ENCODE peak calls at places on chromosome 5, in seven cellular contexts. V is K562, E is SK-N-SH, M is H1, C is GM12878, J is GM12892, X is HepG2. F is an unnamed sample.

GRCh38 chr5:133341915-133342710 is 270.2 kb downstream of the FSTL4 start:
- DNase-seq in C (no peak), E (peak), J (no peak), V (no peak), M (no peak), X (no peak), F (no peak)

GRCh38 chr5:6950250-6950649 is 237.0 kb downstream of the TENT4A start:
- DNase-seq in C (no peak), E (no peak), J (no peak), M (no peak), V (no peak), X (no peak), F (no peak)

GRCh38 chr5:8213701-8214240 is 344.8 kb downstream of the MTRR start:
- DNase-seq in M (no peak), X (no peak), C (no peak), J (no peak), E (no peak), V (no peak), F (no peak)

GRCh38 chr5:173941102-173941501 is 47.9 kb upstream of the C5orf47 start:
- DNase-seq in X (no peak), M (no peak), E (no peak), J (no peak), V (no peak), C (no peak), F (no peak)

GRCh38 chr5:96026334-96027065 is 64.8 kb upstream of the ELL2 start:
- DNase-seq in E (no peak), X (no peak), V (no peak), C (no peak), J (no peak), M (no peak), F (no peak)

GRCh38 chr5:14587143-14587542 is 5.6 kb downstream of the OTULINL start:
- DNase-seq in J (no peak), X (no peak), M (no peak), E (no peak), C (no peak), V (no peak), F (no peak)

GRCh38 chr5:92778261-92778660 is 802.8 kb downstream of the NR2F1-AS1 start:
- DNase-seq in M (no peak), E (no peak), V (no peak), X (no peak), J (no peak), C (no peak), F (no peak)

GRCh38 chr5:62538017-62538942 is 40.3 kb upstream of the LRRC70 start:
- DNase-seq in C (peak), X (peak), E (no peak), M (no peak), V (peak), J (no peak), F (no peak)

GRCh38 chr5:154757647-154758406 is 2.6 kb downstream of the LARP1 start:
- DNase-seq in J (no peak), V (no peak), X (no peak), C (no peak), M (no peak), E (no peak), F (no peak)

GRCh38 chr5:24388448-24388847 is 256.3 kb downstream of the CDH10 start:
- DNase-seq in J (no peak), C (no peak), X (peak), V (no peak), E (no peak), M (no peak), F (no peak)

GRCh38 chr5:88150747-88151146 is 117.9 kb downstream of the TMEM161B start:
- DNase-seq in V (no peak), C (no peak), M (no peak), X (no peak), E (no peak), J (no peak), F (no peak)

GRCh38 chr5:126335871-126336270 is 87.3 kb upstream of the GRAMD2B start:
- DNase-seq in M (no peak), C (no peak), E (no peak), J (no peak), V (no peak), X (no peak), F (no peak)

GRCh38 chr5:10063997-10064396 is 185.7 kb downstream of the ATPSCKMT start:
- DNase-seq in E (no peak), X (no peak), M (no peak), J (no peak), V (no peak), C (no peak), F (no peak)

DNA sequence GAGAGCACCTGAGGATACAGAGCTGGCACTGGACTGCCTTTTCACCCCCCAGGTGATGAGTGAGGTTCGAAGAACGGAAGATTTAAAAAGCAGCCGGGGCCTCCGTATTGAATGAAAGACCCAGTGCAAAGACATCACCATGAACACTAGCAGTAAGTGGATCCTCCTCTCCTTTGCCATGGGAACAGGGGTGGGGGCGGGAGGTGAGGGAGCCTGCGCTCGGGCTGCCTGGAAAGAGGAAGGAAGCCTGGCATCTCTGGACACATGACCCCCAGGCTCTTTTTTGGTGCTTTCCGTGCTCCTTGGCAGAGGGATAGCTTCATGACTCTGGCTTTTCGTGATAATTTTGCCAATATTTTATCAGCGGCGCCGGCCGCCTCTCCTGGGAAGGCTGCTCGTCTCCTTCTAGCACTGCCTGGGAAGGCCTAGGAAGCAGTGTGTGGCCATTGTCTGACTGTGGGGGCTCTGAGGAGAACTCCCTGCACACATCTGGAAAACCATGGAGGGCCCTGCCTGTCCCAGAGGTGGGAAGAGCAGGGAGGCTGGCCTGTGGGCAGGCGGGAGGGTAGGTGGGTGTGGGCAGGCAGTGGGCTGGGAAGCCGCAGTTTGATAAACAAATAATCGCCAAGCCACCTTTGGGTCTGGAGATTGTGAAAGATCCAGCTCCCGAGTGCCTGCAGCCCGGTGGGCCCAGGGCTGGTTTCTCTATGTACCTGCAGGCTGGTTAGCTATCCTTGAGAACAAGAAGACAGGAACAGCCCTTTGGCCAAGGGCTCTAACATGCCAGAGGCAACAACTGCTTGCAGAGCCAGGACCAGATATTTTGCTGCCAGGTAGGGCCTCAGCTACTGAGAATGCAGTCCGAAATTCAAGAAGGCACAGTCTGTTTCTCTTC is 911 bp downstream of the ABLIM3 start:
- DNase-seq in V (no peak), X (no peak), M (no peak), E (peak), J (no peak), C (no peak), F (no peak)
- TF ChIP-seq POLR2AphosphoS5 in V (no peak), X (no peak), M (no peak), E (no peak), J (no peak), C (no peak), F (no peak)

GRCh38 chr5:180090098-180090768 is 18.7 kb upstream of the RNF130 start:
- DNase-seq in V (peak), E (peak), J (no peak), C (no peak), M (peak), X (peak), F (no peak)
- TF ChIP-seq TAF1 in V (no peak), E (peak), J (no peak), C (no peak), M (peak), X (no peak), F (no peak)

DNA sequence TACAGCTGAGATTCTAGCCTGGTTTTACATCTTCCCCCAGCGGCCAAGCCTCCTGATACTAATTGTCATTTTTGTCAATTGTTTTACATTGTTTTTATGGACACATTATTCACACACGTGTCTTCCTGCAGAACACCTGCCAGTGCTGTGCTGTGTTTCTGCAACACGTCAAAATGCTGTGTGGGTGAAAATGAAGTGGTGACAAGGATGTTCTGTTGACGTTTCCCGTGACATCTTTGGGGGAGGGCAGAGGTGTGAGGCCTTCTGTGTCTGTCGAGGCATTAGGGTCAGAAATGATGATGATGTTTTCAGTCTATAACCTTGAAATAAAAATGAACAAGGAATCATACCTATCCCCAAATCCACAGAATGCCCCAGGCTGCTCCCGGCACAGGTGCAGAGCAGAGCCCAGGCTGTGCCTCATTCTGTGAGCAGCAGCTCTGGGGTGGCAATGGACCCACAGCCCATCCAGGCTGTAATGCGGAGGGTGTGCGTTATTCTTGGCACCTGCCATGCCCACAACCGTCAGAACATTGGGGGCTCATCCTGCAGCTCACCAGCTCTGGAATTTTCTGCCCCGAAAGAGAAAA is 23.6 kb upstream of the CEP72 start:
- DNase-seq in C (no peak), V (no peak), E (no peak), M (no peak), J (no peak), X (no peak), F (no peak)
- TF ChIP-seq POLR2AphosphoS5 in C (no peak), V (no peak), E (no peak), M (no peak), J (no peak), X (no peak), F (no peak)

GRCh38 chr5:112479418-112479817 is 60.3 kb upstream of the EPB41L4A start:
- DNase-seq in V (no peak), J (no peak), M (no peak), C (no peak), X (no peak), E (no peak), F (no peak)

GRCh38 chr5:112480501-112480900 is 61.4 kb upstream of the EPB41L4A start:
- DNase-seq in J (no peak), V (no peak), M (no peak), X (no peak), E (no peak), C (no peak), F (no peak)

GRCh38 chr5:112485802-112486427 is 66.8 kb upstream of the EPB41L4A start:
- DNase-seq in C (no peak), X (peak), M (no peak), J (no peak), V (no peak), E (no peak), F (no peak)

DNA sequence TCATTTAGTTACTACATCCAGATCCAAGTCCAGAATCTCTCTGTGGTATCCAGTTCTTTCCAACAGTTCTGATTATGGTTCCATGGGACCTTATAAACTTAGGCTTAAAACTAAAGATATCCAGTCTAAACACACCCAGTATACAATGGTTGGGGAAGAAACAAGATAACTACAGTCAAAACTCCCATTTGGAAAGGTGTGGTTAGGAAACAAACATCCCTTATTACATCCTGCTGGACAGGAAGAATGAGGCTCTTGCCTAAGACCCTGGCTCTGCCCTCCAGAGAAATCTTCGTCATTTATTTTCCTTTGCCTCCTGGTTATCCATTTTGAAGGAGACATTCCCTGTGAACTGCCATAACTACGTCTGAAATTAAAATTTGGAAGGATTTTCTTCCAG is 64.6 kb upstream of the EPB41L4A start:
- DNase-seq in M (no peak), X (no peak), J (no peak), C (no peak), E (no peak), V (no peak), F (no peak)
- TF ChIP-seq TAF1 in M (no peak), X (no peak), J (no peak), C (no peak), E (no peak), V (no peak), F (no peak)

GRCh38 chr5:1489754-1490153 is 34.0 kb downstream of the LPCAT1 start:
- DNase-seq in V (no peak), M (no peak), C (no peak), J (no peak), X (no peak), E (no peak), F (no peak)

GRCh38 chr5:1486271-1486670 is 37.5 kb downstream of the LPCAT1 start:
- DNase-seq in C (no peak), E (no peak), X (no peak), M (no peak), V (no peak), J (no peak), F (no peak)

GRCh38 chr5:1487079-1487764 is 36.5 kb downstream of the LPCAT1 start:
- DNase-seq in J (no peak), X (no peak), E (no peak), C (no peak), V (no peak), M (no peak), F (no peak)

GRCh38 chr5:1490360-1490759 is 33.4 kb downstream of the LPCAT1 start:
- DNase-seq in J (no peak), C (no peak), X (no peak), E (no peak), V (no peak), M (no peak), F (no peak)

DNA sequence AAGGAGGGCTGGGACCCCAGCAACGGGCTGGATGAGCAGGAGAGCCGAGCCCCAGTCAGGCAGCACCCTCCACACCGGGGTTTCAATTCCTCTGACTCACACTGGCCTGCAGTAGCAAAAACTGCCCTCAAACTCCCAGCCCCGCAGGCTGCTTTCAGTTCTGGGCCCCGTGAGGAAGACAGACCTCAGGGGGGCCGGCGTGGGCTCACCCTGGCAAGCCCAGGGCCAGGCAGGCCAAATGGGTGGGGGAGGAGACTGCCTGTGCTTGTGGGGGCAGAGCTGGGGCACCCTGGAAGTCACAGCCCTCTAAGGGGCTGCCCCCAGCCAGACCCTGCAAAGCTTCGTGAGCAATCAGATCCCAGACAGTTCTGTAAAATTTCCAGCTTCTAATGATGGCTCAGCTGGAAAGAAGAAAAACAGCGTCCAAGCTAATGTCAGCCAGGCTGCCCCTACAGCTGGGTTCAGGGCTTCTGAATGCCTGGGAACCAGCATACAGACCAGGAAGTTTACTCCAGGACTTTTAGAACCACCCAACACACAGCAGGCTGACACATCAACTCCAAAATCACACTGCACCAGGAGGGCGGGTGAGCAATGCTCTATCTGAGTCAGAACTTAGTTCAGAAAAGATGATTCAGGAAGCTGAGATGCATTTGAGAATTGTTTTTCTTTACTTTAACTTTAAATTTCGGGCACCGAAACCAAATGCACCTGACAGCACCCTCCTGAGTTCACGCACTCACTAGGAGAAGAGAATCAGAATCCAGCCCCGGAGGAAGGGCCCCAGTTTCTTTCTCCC is 34.7 kb downstream of the LPCAT1 start:
- DNase-seq in M (no peak), J (peak), X (no peak), C (peak), V (no peak), E (no peak), F (peak)
- TF ChIP-seq POLR2AphosphoS5 in M (no peak), J (peak), X (no peak), C (peak), V (no peak), E (no peak), F (peak)

DNA sequence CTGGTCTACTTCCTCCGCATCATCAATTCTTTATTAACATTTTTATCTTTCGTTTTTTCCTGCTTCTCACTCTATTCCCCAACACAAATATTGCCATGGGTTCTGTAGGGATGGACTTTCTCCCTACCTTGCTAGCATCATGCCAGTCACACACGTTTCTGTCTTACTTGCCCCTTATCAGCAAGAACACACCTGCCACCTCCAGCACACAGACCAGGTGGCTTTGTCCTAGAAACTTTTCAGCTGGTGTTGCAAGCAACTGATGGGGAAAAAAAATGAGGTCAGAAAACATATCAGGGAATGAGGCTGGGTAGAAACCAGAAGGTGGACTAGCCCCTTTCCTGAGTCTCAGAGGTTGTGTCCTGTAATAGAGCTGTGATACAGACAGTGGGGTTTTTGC is 5.8 kb downstream of the SH3RF2 start:
- DNase-seq in M (no peak), J (no peak), E (no peak), V (no peak), X (no peak), C (no peak), F (no peak)
- TF ChIP-seq TAF1 in M (no peak), J (no peak), E (no peak), V (no peak), X (no peak), C (no peak), F (no peak)

DNA sequence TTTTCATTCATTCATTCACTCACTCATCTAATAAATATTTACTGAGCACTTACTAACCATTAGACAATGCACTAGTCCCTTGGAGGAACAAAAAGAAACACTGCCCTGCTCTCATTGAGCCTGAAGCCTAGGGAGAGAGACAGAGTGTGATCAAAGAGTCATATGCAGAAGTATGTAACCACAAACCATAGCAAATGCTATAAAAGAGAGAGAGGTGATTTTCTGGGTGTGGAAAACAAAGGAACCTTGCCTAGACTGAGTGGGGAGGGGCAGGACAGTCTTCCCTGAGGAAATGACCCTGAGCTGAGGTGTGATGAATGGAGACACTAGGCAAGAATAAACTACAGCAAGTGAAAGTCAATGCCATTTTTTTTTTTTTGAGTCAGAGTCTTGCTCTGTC is 10.8 kb upstream of the ADRA1B start:
- DNase-seq in C (no peak), X (no peak), M (no peak), V (no peak), J (no peak), E (no peak), F (no peak)
- TF ChIP-seq POLR2AphosphoS5 in C (no peak), X (no peak), M (no peak), V (no peak), J (no peak), E (peak), F (no peak)

GRCh38 chr5:135385576-135385975 is 13.5 kb downstream of the MACROH2A1 start:
- DNase-seq in X (no peak), M (no peak), J (no peak), V (no peak), C (no peak), E (no peak), F (no peak)

GRCh38 chr5:135384898-135385297 is 14.1 kb downstream of the MACROH2A1 start:
- DNase-seq in M (no peak), E (no peak), J (no peak), V (no peak), C (no peak), X (no peak), F (no peak)

GRCh38 chr5:135386886-135387628 is 12.0 kb downstream of the MACROH2A1 start:
- DNase-seq in E (no peak), X (peak), M (no peak), V (peak), J (no peak), C (no peak), F (no peak)

GRCh38 chr5:135387629-135387960 is 11.4 kb downstream of the MACROH2A1 start:
- DNase-seq in M (no peak), E (no peak), V (no peak), X (no peak), C (no peak), J (no peak), F (no peak)

GRCh38 chr5:135386096-135386495 is 12.9 kb downstream of the MACROH2A1 start:
- DNase-seq in E (no peak), J (no peak), C (no peak), X (no peak), M (no peak), V (no peak), F (no peak)
- TF ChIP-seq TAF1 in E (no peak), J (no peak), C (no peak), X (no peak), M (no peak), V (no peak), F (no peak)